ENCODE peak calls at places on chromosomes 12 and 14, in four cellular contexts. One of them, this sample, is unnamed.

GRCh38 chr12:40837891-40838424 is 145.7 kb downstream of the CNTN1 start:
- DNase-seq in mesenchymal stem cell: no peak
- DNase-seq in H9: no peak
- DNase-seq in H1: no peak
- DNase-seq in this sample: no peak

GRCh38 chr12:109621271-109621671 is 47.7 kb downstream of the MVK start:
- DNase-seq in mesenchymal stem cell: no peak
- DNase-seq in H9: no peak
- DNase-seq in H1: no peak
- DNase-seq in this sample: no peak

GRCh38 chr12:44225128-44225527 is 389.2 kb downstream of the TMEM117 start:
- DNase-seq in mesenchymal stem cell: no peak
- DNase-seq in H9: no peak
- DNase-seq in H1: no peak
- DNase-seq in this sample: no peak

GRCh38 chr12:77974643-77975042 is 143.9 kb downstream of the NAV3 start:
- DNase-seq in mesenchymal stem cell: no peak
- DNase-seq in H9: no peak
- DNase-seq in H1: no peak
- DNase-seq in this sample: no peak

GRCh38 chr14:65732112-65732511 is 319.6 kb downstream of the FUT8 start:
- DNase-seq in mesenchymal stem cell: no peak
- DNase-seq in H9: no peak
- DNase-seq in H1: no peak
- DNase-seq in this sample: no peak

GRCh38 chr12:127054531-127054930 is 1212.4 kb upstream of the TMEM132C start:
- DNase-seq in mesenchymal stem cell: no peak
- DNase-seq in H9: no peak
- DNase-seq in H1: no peak
- DNase-seq in this sample: no peak

GRCh38 chr14:32298346-32298745 is 30.8 kb upstream of the AKAP6 start:
- DNase-seq in mesenchymal stem cell: no peak
- DNase-seq in H9: no peak
- DNase-seq in H1: no peak
- DNase-seq in this sample: no peak

GRCh38 chr14:104353221-104353920 is 215.0 kb downstream of the KIF26A start:
- DNase-seq in mesenchymal stem cell: no peak
- DNase-seq in H9: peak
- DNase-seq in H1: no peak
- DNase-seq in this sample: no peak

GRCh38 chr14:100900837-100901390 is 2.6 kb downstream of the RTL1 start:
- DNase-seq in mesenchymal stem cell: peak
- DNase-seq in H9: peak
- DNase-seq in H1: no peak
- DNase-seq in this sample: peak

GRCh38 chr14:84937449-84937848 is 592.5 kb upstream of the FLRT2 start:
- DNase-seq in mesenchymal stem cell: no peak
- DNase-seq in H9: no peak
- DNase-seq in H1: no peak
- DNase-seq in this sample: no peak

GRCh38 chr12:130133851-130134562 is 28.3 kb upstream of the FZD10 start:
- DNase-seq in mesenchymal stem cell: no peak
- DNase-seq in H9: no peak
- DNase-seq in H1: no peak
- DNase-seq in this sample: no peak

GRCh38 chr14:104567957-104568225 is 11.7 kb upstream of the C14orf180 start:
- DNase-seq in mesenchymal stem cell: no peak
- DNase-seq in H9: no peak
- DNase-seq in H1: no peak
- DNase-seq in this sample: no peak

GRCh38 chr14:35390577-35391387 is 13.8 kb downstream of the NFKBIA start:
- DNase-seq in mesenchymal stem cell: peak
- DNase-seq in H9: no peak
- DNase-seq in H1: no peak
- DNase-seq in this sample: no peak

GRCh38 chr12:52813885-52814709 is at the start of gene KRT4:
- DNase-seq in mesenchymal stem cell: no peak
- DNase-seq in H9: no peak
- DNase-seq in H1: no peak
- DNase-seq in this sample: no peak

GRCh38 chr14:34460841-34461240 is 1.2 kb downstream of the SPTSSA start:
- DNase-seq in mesenchymal stem cell: peak
- DNase-seq in H9: no peak
- DNase-seq in H1: no peak
- DNase-seq in this sample: peak

GRCh38 chr12:3655331-3655900 is 97.5 kb downstream of the CRACR2A start:
- DNase-seq in mesenchymal stem cell: peak
- DNase-seq in H9: peak
- DNase-seq in H1: peak
- DNase-seq in this sample: no peak
- H2AFZ ChIP-seq in mesenchymal stem cell: no peak
- H2AFZ ChIP-seq in H9: no peak
- H2AFZ ChIP-seq in H1: no peak
- H2AFZ ChIP-seq in this sample: no peak

GRCh38 chr12:118103601-118104382 is at the start of gene VSIG10:
- DNase-seq in mesenchymal stem cell: peak
- DNase-seq in H9: peak
- DNase-seq in H1: no peak
- DNase-seq in this sample: peak
- H2BK15ac ChIP-seq in mesenchymal stem cell: peak
- H2BK15ac ChIP-seq in H9: no peak
- H2BK15ac ChIP-seq in H1: no peak
- H2BK15ac ChIP-seq in this sample: peak

GRCh38 chr14:55274760-55275159 is 3.5 kb downstream of the FBXO34 start:
- DNase-seq in mesenchymal stem cell: peak
- DNase-seq in H9: no peak
- DNase-seq in H1: no peak
- DNase-seq in this sample: no peak
- H2BK12ac ChIP-seq in mesenchymal stem cell: no peak
- H2BK12ac ChIP-seq in H9: no peak
- H2BK12ac ChIP-seq in H1: no peak
- H2BK12ac ChIP-seq in this sample: no peak

GRCh38 chr14:81855007-81855406 is 321.4 kb upstream of the SEL1L start:
- DNase-seq in mesenchymal stem cell: no peak
- DNase-seq in H9: no peak
- DNase-seq in H1: no peak
- DNase-seq in this sample: no peak

GRCh38 chr14:81849714-81850113 is 316.1 kb upstream of the SEL1L start:
- DNase-seq in mesenchymal stem cell: no peak
- DNase-seq in H9: no peak
- DNase-seq in H1: no peak
- DNase-seq in this sample: no peak
- H2AFZ ChIP-seq in mesenchymal stem cell: no peak
- H2AFZ ChIP-seq in H9: no peak
- H2AFZ ChIP-seq in H1: no peak
- H2AFZ ChIP-seq in this sample: no peak

GRCh38 chr12:95687937-95688336 is 102.6 kb downstream of the NTN4 start:
- DNase-seq in mesenchymal stem cell: no peak
- DNase-seq in H9: no peak
- DNase-seq in H1: no peak
- DNase-seq in this sample: no peak
- H2BK15ac ChIP-seq in mesenchymal stem cell: no peak
- H2BK15ac ChIP-seq in H9: no peak
- H2BK15ac ChIP-seq in H1: no peak
- H2BK15ac ChIP-seq in this sample: no peak